ENCODE peak calls at places on chromosomes 13 and 19, in six cellular contexts. Y is esophagus squamous epithelium, J is Caco-2, P is tibial nerve, B is epithelial cell of esophagus, W is mucosa of descending colon. U is an unnamed sample.

GRCh38 chr19:36060430-36060829 is 5.7 kb downstream of the WDR62 start:
- DNase-seq in J (no peak), Y (no peak), B (peak), P (peak), W (peak), U (no peak)

GRCh38 chr13:33633701-33634525 is 184.0 kb upstream of the RFC3 start:
- DNase-seq in P (no peak), W (no peak), J (no peak), B (peak), Y (no peak), U (no peak)

GRCh38 chr13:33352023-33352422 is 66.5 kb upstream of the STARD13 start:
- DNase-seq in J (no peak), B (no peak), W (peak), Y (no peak), P (no peak), U (no peak)

GRCh38 chr13:28705734-28706133 is 13.0 kb downstream of the SLC46A3 start:
- DNase-seq in Y (no peak), B (no peak), W (no peak), P (no peak), J (no peak), U (no peak)

GRCh38 chr19:43078311-43078710 is 4.2 kb downstream of the PSG2 start:
- DNase-seq in Y (no peak), W (no peak), B (peak), J (no peak), P (no peak), U (no peak)

GRCh38 chr19:2612619-2613249 is 89.8 kb downstream of the GNG7 start:
- DNase-seq in B (no peak), Y (no peak), W (no peak), J (no peak), P (no peak), U (no peak)

GRCh38 chr19:3737487-3738205 is 23.8 kb downstream of the APBA3 start:
- DNase-seq in P (no peak), W (no peak), Y (no peak), B (no peak), J (no peak), U (no peak)

GRCh38 chr13:82636119-82636518 is 1246.2 kb downstream of the SLITRK1 start:
- DNase-seq in W (no peak), B (peak), P (no peak), J (no peak), Y (no peak), U (no peak)

GRCh38 chr19:50705422-50706019 is 14.1 kb downstream of the SHANK1 start:
- DNase-seq in B (peak), W (no peak), P (no peak), J (peak), Y (no peak), U (no peak)

GRCh38 chr13:59356607-59357006 is 807.1 kb downstream of the DIAPH3 start:
- DNase-seq in P (peak), W (peak), Y (no peak), B (no peak), J (no peak), U (no peak)

GRCh38 chr19:45814851-45815481 is at the start of gene RSPH6A:
- DNase-seq in W (no peak), P (no peak), Y (no peak), B (no peak), J (no peak), U (no peak)
- H3K4me3 ChIP-seq in W (no peak), P (no peak), Y (peak), B (no peak), J (no peak), U (peak)

DNA sequence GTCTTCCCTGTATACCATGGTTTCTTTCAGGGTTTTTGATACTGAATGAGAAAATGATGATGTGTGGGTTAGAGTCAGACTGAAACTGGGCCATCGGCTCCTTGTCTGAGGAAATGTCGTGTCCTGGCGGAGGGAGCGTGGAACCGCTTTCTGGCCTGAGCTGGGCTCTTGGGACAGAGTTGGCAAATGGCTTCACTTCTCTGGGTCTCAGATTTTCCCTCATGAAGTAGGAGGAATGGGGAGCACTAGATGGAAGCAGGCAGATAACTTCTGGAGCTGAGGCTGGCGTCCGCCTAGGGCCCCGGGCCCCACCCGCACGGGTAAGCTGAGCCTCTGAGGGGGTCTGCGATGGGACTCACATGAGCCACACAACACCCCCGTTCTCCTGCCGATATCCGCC is 133.3 kb upstream of the WASF3 start:
- DNase-seq in B (no peak), W (no peak), J (no peak), P (no peak), Y (no peak), U (no peak)
- H3K4me3 ChIP-seq in B (no peak), W (no peak), J (no peak), P (no peak), Y (no peak), U (no peak)

GRCh38 chr19:13902993-13903555 is 2.8 kb downstream of the BRME1 start:
- DNase-seq in B (no peak), P (no peak), W (no peak), J (no peak), Y (no peak), U (no peak)

GRCh38 chr19:13906910-13907309 is 909 bp downstream of the CC2D1A start:
- DNase-seq in W (no peak), Y (no peak), B (no peak), P (no peak), J (no peak), U (no peak)

GRCh38 chr19:13908674-13909073 is 2.7 kb downstream of the CC2D1A start:
- DNase-seq in W (no peak), Y (no peak), P (no peak), J (no peak), B (no peak), U (no peak)

GRCh38 chr19:13906525-13906904 is 514 bp downstream of the CC2D1A start:
- DNase-seq in J (peak), W (peak), P (no peak), Y (no peak), B (peak), U (no peak)

DNA sequence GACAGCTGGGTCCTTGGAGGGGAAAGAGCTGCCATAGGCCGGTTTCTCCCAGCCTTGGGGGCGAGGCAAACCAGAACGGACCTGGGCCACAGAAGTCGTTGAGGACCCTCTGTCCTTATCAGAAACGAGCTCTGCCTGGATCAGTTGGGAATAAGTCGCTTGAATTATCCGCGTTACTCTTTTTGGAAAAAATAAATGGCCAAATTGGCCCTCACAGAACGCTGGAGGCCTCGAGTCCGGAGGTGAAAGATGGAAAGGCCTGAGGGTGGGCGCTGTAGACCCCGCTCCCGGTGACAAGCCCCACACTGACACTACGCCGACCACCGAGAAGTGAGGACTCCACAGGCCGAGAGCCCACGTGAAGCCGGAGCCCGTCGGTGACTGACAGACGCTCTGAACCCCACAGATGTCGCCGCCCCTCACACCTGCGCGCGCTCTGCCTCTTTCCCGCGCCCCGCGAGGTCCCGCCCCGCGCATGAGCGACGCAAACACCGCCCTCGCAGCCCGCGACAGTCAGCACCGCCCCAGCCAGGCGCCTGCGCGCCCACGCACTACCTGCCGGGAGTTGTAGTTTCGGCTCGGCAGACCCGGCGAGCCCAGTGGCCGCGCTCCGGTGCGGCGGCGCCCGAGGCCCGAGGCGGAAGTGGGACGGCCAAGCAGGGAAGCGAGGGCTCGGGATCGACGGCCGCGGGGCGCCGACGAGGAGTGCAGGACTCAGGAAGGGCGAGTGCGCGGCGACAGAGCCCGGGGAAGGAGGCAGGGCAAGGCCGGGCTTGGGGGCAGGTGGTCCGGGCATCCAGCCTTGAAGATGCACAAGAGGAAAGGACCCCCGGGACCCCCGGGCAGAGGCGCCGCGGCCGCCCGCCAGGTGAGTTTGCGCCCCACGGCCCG is at the start of the genes BRME1 and CC2D1A:
- DNase-seq in W (peak), P (peak), B (peak), J (peak), Y (peak), U (peak)
- H3K4me3 ChIP-seq in W (peak), P (peak), B (peak), J (peak), Y (peak), U (peak)

GRCh38 chr19:16001481-16002312 is 52.9 kb downstream of the OR10H4 start:
- DNase-seq in B (peak), P (peak), J (no peak), W (peak), Y (no peak), U (no peak)
- H3K4me3 ChIP-seq in B (peak), P (peak), J (no peak), W (no peak), Y (peak), U (no peak)

DNA sequence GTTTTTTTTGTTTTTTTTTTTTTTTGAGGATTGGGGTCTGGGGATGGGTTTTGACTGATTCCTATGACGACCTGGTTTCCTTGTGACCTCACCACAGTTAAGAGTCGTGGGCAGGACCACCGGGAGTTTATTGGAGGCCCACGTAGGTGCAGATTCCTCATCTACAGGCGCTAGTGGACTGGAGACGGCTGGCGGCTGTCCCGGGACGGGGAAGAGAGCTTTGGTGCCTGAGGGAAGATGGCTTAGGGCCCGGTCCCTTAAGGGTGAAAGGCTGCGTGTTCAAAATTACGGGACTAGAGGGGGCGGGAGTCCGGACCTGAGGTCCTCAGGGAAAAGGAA is 679 bp upstream of the TEAD2 start:
- DNase-seq in J (no peak), Y (no peak), P (peak), B (no peak), W (peak), U (peak)
- H3K4me3 ChIP-seq in J (peak), Y (peak), P (peak), B (peak), W (no peak), U (peak)

GRCh38 chr19:4774136-4774535 is 17.4 kb upstream of the FEM1A start:
- DNase-seq in Y (no peak), J (no peak), B (no peak), W (no peak), P (no peak), U (no peak)
- H3K4me3 ChIP-seq in Y (no peak), J (no peak), B (no peak), W (no peak), P (no peak), U (no peak)

GRCh38 chr19:10432736-10433130 is 12.4 kb downstream of the PDE4A start:
- DNase-seq in B (no peak), P (no peak), W (no peak), J (no peak), Y (no peak), U (no peak)

GRCh38 chr19:10431254-10431942 is 11.1 kb downstream of the PDE4A start:
- DNase-seq in J (no peak), W (peak), Y (no peak), P (no peak), B (no peak), U (no peak)

GRCh38 chr19:10428996-10429381 is 8.7 kb downstream of the PDE4A start:
- DNase-seq in W (no peak), B (no peak), J (no peak), P (no peak), Y (no peak), U (no peak)

GRCh38 chr19:10431943-10432735 is 11.8 kb downstream of the PDE4A start:
- DNase-seq in P (peak), Y (no peak), J (no peak), B (no peak), W (peak), U (no peak)

DNA sequence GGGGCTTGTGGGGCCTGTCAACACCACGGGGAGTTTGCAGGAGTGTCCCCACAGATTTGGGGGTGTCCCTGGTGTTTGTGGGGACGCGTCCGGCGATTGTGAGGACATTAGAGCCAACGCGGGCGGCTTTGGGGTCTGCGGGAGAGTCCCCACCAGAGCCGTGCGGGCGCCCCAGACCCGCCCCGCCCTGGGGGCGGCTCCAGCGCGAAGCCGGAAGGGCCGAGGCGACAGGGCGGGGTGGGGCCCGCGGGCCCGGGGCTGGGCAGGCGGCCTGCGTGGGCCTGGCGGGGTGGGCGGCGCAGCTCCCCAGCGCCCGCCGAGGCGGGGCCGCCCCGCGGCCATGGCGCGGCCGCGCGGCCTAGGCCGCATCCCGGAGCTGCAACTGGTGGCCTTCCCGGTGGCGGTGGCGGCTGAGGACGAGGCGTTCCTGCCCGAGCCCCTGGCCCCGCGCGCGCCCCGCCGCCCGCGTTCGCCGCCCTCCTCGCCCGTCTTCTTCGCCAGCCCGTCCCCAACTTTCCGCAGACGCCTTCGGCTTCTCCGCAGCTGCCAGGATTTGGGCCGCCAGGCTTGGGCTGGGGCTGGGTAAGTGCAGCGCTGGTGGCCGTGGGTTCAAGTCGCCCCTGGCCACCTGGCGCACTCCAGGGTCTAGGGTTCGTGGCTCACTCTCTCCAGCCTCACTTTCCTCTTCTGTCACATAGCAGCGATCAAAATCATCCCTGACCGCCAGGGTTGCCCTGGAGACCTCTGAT is 10.3 kb downstream of the PDE4A start:
- DNase-seq in P (no peak), J (no peak), B (no peak), W (peak), Y (no peak), U (no peak)
- H3K4me3 ChIP-seq in P (peak), J (peak), B (no peak), W (peak), Y (peak), U (peak)

GRCh38 chr19:41325947-41326706 is 16.2 kb downstream of the CCDC97 start:
- DNase-seq in Y (no peak), J (no peak), B (peak), W (no peak), P (no peak), U (no peak)
- H3K4me3 ChIP-seq in Y (peak), J (no peak), B (no peak), W (no peak), P (no peak), U (no peak)

GRCh38 chr19:5567971-5568407 is 236 bp upstream of the TINCR start:
- DNase-seq in J (no peak), P (no peak), W (peak), B (peak), Y (no peak), U (no peak)
- H3K4me3 ChIP-seq in J (peak), P (no peak), W (no peak), B (peak), Y (peak), U (no peak)

GRCh38 chr19:1268392-1269064 is 604 bp upstream of the CIRBP start:
- DNase-seq in W (no peak), P (no peak), J (no peak), B (no peak), Y (no peak), U (no peak)
- H3K4me3 ChIP-seq in W (peak), P (peak), J (no peak), B (peak), Y (peak), U (peak)

U was measured in neuronal stem cell.